ENCODE peak calls at places on chromosomes 6 and 20, in six cellular contexts. R is GM06990, F is cardiac fibroblast, C is activated gamma-delta T cell treated with Interleukin-2 at 50 U/mL for 16 hours, D is LoVo, Y is mucosa of descending colon. W is an unnamed sample.

GRCh38 chr20:40073535-40074111 is 615.4 kb downstream of the MAFB start:
- DNase-seq in R (no peak), F (no peak), C (no peak), D (no peak), Y (no peak), W (no peak)

GRCh38 chr6:160027931-160028330 is 59.0 kb downstream of the IGF2R start:
- DNase-seq in R (no peak), F (no peak), C (no peak), D (no peak), Y (no peak), W (no peak)

GRCh38 chr6:73694711-73695411 is 1.1 kb upstream of the CD109 start:
- DNase-seq in R (no peak), F (peak; percentile 54), C (no peak), D (no peak), Y (no peak), W (no peak)

GRCh38 chr6:162078667-162079066 is 648.9 kb downstream of the PRKN start:
- DNase-seq in R (no peak), F (no peak), C (no peak), D (no peak), Y (no peak), W (no peak)

GRCh38 chr6:161434331-161434730 is 160.5 kb upstream of the AGPAT4 start:
- DNase-seq in R (no peak), F (peak; percentile 34), C (no peak), D (no peak), Y (no peak), W (no peak)

GRCh38 chr6:131281471-131282270 is 146.4 kb downstream of the AKAP7 start:
- DNase-seq in R (no peak), F (peak; percentile 12), C (peak; percentile 71), D (no peak), Y (peak; percentile 67), W (no peak)

GRCh38 chr20:46304361-46304760 is 3.9 kb downstream of the CDH22 start:
- DNase-seq in R (no peak), F (no peak), C (no peak), D (no peak), Y (no peak), W (no peak)

GRCh38 chr6:10406556-10406955 is 8.3 kb downstream of the TFAP2A start:
- DNase-seq in R (no peak), F (no peak), C (no peak), D (no peak), Y (no peak), W (no peak)

GRCh38 chr20:41166201-41167117 is 29.1 kb downstream of the PLCG1 start:
- DNase-seq in R (no peak), F (no peak), C (no peak), D (no peak), Y (no peak), W (no peak)

GRCh38 chr6:100101656-100102055 is 107.6 kb upstream of the MCHR2 start:
- DNase-seq in R (no peak), F (no peak), C (no peak), D (no peak), Y (no peak), W (no peak)

GRCh38 chr6:130676077-130676772 is 151.0 kb upstream of the SMLR1 start:
- DNase-seq in R (no peak), F (no peak), C (no peak), D (no peak), Y (no peak), W (no peak)

GRCh38 chr20:49892260-49893216 is 22.8 kb downstream of the SPATA2 start:
- DNase-seq in R (no peak), F (peak; percentile 34), C (no peak), D (no peak), Y (no peak), W (no peak)

GRCh38 chr6:14619419-14619781 is 501.8 kb downstream of the CD83 start:
- DNase-seq in R (no peak), F (no peak), C (no peak), D (no peak), Y (no peak), W (peak; percentile 63)

GRCh38 chr6:163170294-163170883 is 244.1 kb upstream of the QKI start:
- DNase-seq in R (no peak), F (peak; percentile 8), C (no peak), D (peak; percentile 8), Y (no peak), W (no peak)

GRCh38 chr6:87875781-87876180 is 171.9 kb upstream of the SPACA1 start:
- DNase-seq in R (no peak), F (no peak), C (no peak), D (no peak), Y (no peak), W (no peak)

GRCh38 chr6:31729979-31730630 is 1.0 kb upstream of the DDAH2 start:
- DNase-seq in R (peak; percentile 80), F (peak; percentile 95), C (peak; percentile 62), D (no peak), Y (peak; percentile 93), W (peak; percentile 83)

GRCh38 chr6:85670573-85670972 is 27.9 kb upstream of the SYNCRIP start:
- DNase-seq in R (no peak), F (peak; percentile 77), C (no peak), D (no peak), Y (no peak), W (no peak)

GRCh38 chr6:129096651-129097290 is 213.8 kb downstream of the LAMA2 start:
- DNase-seq in R (no peak), F (no peak), C (no peak), D (no peak), Y (no peak), W (no peak)

GRCh38 chr6:16762547-16763477 is 1.6 kb upstream of the ATXN1 start:
- DNase-seq in R (peak; percentile 77), F (peak; percentile 75), C (peak; percentile 44), D (peak; percentile 76), Y (peak; percentile 82), W (peak; percentile 58)

GRCh38 chr6:82085701-82086100 is 161.8 kb downstream of the IBTK start:
- DNase-seq in R (no peak), F (no peak), C (no peak), D (no peak), Y (no peak), W (no peak)

GRCh38 chr6:45946352-45946751 is 69.3 kb downstream of the CLIC5 start:
- DNase-seq in R (no peak), F (peak; percentile 85), C (no peak), D (no peak), Y (no peak), W (no peak)

GRCh38 chr6:134183844-134184243 is 131.4 kb upstream of the SLC2A12 start:
- DNase-seq in R (no peak), F (no peak), C (no peak), D (no peak), Y (no peak), W (peak; percentile 48)

GRCh38 chr20:44003609-44004008 is 89.0 kb downstream of the TOX2 start:
- DNase-seq in R (no peak), F (no peak), C (no peak), D (no peak), Y (no peak), W (no peak)

GRCh38 chr20:5863040-5863811 is 87.1 kb downstream of the TRMT6 start:
- DNase-seq in R (no peak), F (peak; percentile 77), C (no peak), D (no peak), Y (no peak), W (no peak)

GRCh38 chr6:1337791-1338190 is 25.9 kb downstream of the FOXQ1 start:
- DNase-seq in R (no peak), F (peak; percentile 51), C (no peak), D (no peak), Y (no peak), W (no peak)

GRCh38 chr20:3752386-3752759 is 15.2 kb downstream of the ADISSP start:
- DNase-seq in R (no peak), F (no peak), C (no peak), D (no peak), Y (no peak), W (no peak)

GRCh38 chr20:59802018-59802417 is 131.4 kb downstream of the SYCP2 start:
- DNase-seq in R (no peak), F (no peak), C (no peak), D (no peak), Y (no peak), W (no peak)